ENCODE peak calls at places on chromosomes 7 and 10, in five cellular contexts. One of them, this sample, is unnamed. For H3K27me3, the result is how much of the 10 kb centered on the place peaks cover.

GRCh38 chr7:100745184-100745583 is 11.8 kb downstream of the ZAN start:
- DNase-seq in neural progenitor cell: no peak
- DNase-seq in pancreas: no peak
- DNase-seq in psoas muscle: peak
- DNase-seq in mammary epithelial cell: peak
- DNase-seq in this sample: no peak

GRCh38 chr10:90740265-90740664 is 117.6 kb downstream of the HTR7 start:
- DNase-seq in neural progenitor cell: no peak
- DNase-seq in mammary epithelial cell: no peak
- DNase-seq in psoas muscle: no peak
- DNase-seq in pancreas: no peak
- DNase-seq in this sample: no peak

GRCh38 chr7:114937422-114937821 is 15.5 kb downstream of the MDFIC start:
- DNase-seq in pancreas: no peak
- DNase-seq in psoas muscle: no peak
- DNase-seq in neural progenitor cell: no peak
- DNase-seq in mammary epithelial cell: no peak
- DNase-seq in this sample: no peak

GRCh38 chr7:55570939-55571338 is 1.4 kb downstream of the VOPP1 start:
- DNase-seq in psoas muscle: no peak
- DNase-seq in mammary epithelial cell: peak
- DNase-seq in pancreas: no peak
- DNase-seq in neural progenitor cell: no peak
- DNase-seq in this sample: peak

GRCh38 chr7:43577485-43577951 is 5.4 kb upstream of the STK17A start:
- DNase-seq in neural progenitor cell: no peak
- DNase-seq in mammary epithelial cell: peak
- DNase-seq in pancreas: no peak
- DNase-seq in psoas muscle: no peak
- DNase-seq in this sample: no peak

GRCh38 chr10:97714401-97715258 is 1.1 kb downstream of the MARVELD1 start:
- DNase-seq in mammary epithelial cell: peak
- DNase-seq in neural progenitor cell: peak
- DNase-seq in psoas muscle: peak
- DNase-seq in pancreas: peak
- DNase-seq in this sample: no peak

GRCh38 chr10:77346031-77346430 is 291.6 kb downstream of the KCNMA1 start:
- DNase-seq in psoas muscle: no peak
- DNase-seq in pancreas: no peak
- DNase-seq in mammary epithelial cell: no peak
- DNase-seq in neural progenitor cell: no peak
- DNase-seq in this sample: no peak

GRCh38 chr10:24784061-24784460 is 60.4 kb upstream of the ARHGAP21 start:
- DNase-seq in mammary epithelial cell: peak
- DNase-seq in pancreas: no peak
- DNase-seq in psoas muscle: no peak
- DNase-seq in neural progenitor cell: no peak
- DNase-seq in this sample: no peak

GRCh38 chr10:110918269-110918632 is 729 bp downstream of the BBIP1 start:
- DNase-seq in psoas muscle: no peak
- DNase-seq in neural progenitor cell: peak
- DNase-seq in pancreas: no peak
- DNase-seq in mammary epithelial cell: no peak
- DNase-seq in this sample: peak

GRCh38 chr7:135197906-135198655 is 13.2 kb downstream of the WDR91 start:
- DNase-seq in psoas muscle: no peak
- DNase-seq in mammary epithelial cell: no peak
- DNase-seq in neural progenitor cell: no peak
- DNase-seq in pancreas: no peak
- DNase-seq in this sample: peak

GRCh38 chr10:130377986-130378545 is 241.9 kb downstream of the GLRX3 start:
- DNase-seq in mammary epithelial cell: no peak
- DNase-seq in pancreas: no peak
- DNase-seq in psoas muscle: no peak
- DNase-seq in neural progenitor cell: no peak
- DNase-seq in this sample: no peak

GRCh38 chr7:35647171-35647574 is 47.8 kb downstream of the HERPUD2 start:
- DNase-seq in pancreas: no peak
- DNase-seq in neural progenitor cell: peak
- DNase-seq in mammary epithelial cell: no peak
- DNase-seq in psoas muscle: no peak
- DNase-seq in this sample: no peak

GRCh38 chr10:78600740-78601139 is 468.0 kb upstream of the ZMIZ1 start:
- DNase-seq in neural progenitor cell: no peak
- DNase-seq in mammary epithelial cell: peak
- DNase-seq in psoas muscle: no peak
- DNase-seq in pancreas: no peak
- DNase-seq in this sample: no peak

GRCh38 chr7:19916011-19916410 is 142.6 kb upstream of the TMEM196 start:
- DNase-seq in psoas muscle: no peak
- DNase-seq in pancreas: no peak
- DNase-seq in neural progenitor cell: no peak
- DNase-seq in mammary epithelial cell: peak
- DNase-seq in this sample: no peak

GRCh38 chr7:70856889-70857511 is 274.9 kb upstream of the GALNT17 start:
- DNase-seq in pancreas: peak
- DNase-seq in psoas muscle: peak
- DNase-seq in mammary epithelial cell: peak
- DNase-seq in neural progenitor cell: peak
- DNase-seq in this sample: no peak

GRCh38 chr7:84302949-84303348 is 108.4 kb upstream of the SEMA3A start:
- DNase-seq in mammary epithelial cell: peak
- DNase-seq in psoas muscle: no peak
- DNase-seq in neural progenitor cell: no peak
- DNase-seq in pancreas: no peak
- DNase-seq in this sample: no peak

DNA sequence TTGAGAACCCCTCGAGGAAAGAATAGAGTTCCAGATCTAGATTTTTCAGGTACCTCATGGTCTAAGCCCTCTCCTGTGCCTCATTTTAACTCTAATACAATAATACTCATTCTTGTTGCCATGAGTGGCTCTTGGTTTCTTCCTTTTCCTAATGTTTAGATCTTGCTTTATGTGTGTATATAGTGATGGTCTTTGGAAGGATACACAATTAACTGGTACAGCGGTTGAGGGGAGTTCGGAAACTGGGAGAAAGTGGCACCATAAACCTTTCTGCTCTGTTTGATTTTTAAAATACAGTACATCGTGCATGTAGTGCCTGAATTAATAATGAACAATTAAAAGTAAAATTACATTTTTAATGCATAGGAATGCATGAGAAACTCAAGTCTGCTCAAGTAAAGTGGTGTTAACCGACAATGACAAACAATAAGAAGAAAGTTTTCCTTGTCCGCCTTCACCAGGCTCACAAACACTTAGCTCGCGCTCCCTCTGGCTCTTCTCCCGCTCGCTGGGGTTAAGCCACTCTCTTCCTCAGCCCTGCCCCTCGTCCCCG is 386 bp upstream of the EIF4EBP2 start:
- DNase-seq in pancreas: no peak
- DNase-seq in mammary epithelial cell: no peak
- DNase-seq in neural progenitor cell: no peak
- DNase-seq in psoas muscle: no peak
- DNase-seq in this sample: no peak
- H3K4me3 ChIP-seq in pancreas: peak
- H3K4me3 ChIP-seq in mammary epithelial cell: peak
- H3K4me3 ChIP-seq in neural progenitor cell: peak
- H3K4me3 ChIP-seq in psoas muscle: peak
- H3K4me3 ChIP-seq in this sample: peak

GRCh38 chr10:70956029-70956759 is 67.8 kb upstream of the PCBD1 start:
- DNase-seq in pancreas: no peak
- DNase-seq in neural progenitor cell: peak
- DNase-seq in psoas muscle: no peak
- DNase-seq in mammary epithelial cell: no peak
- DNase-seq in this sample: no peak

GRCh38 chr10:70952921-70953320 is 64.6 kb upstream of the PCBD1 start:
- DNase-seq in pancreas: no peak
- DNase-seq in neural progenitor cell: no peak
- DNase-seq in mammary epithelial cell: no peak
- DNase-seq in psoas muscle: no peak
- DNase-seq in this sample: no peak

GRCh38 chr10:70954777-70955176 is 66.4 kb upstream of the PCBD1 start:
- DNase-seq in psoas muscle: no peak
- DNase-seq in mammary epithelial cell: no peak
- DNase-seq in neural progenitor cell: no peak
- DNase-seq in pancreas: no peak
- DNase-seq in this sample: no peak

GRCh38 chr10:70952446-70952845 is 64.1 kb upstream of the PCBD1 start:
- DNase-seq in neural progenitor cell: no peak
- DNase-seq in mammary epithelial cell: no peak
- DNase-seq in pancreas: no peak
- DNase-seq in psoas muscle: no peak
- DNase-seq in this sample: no peak

DNA sequence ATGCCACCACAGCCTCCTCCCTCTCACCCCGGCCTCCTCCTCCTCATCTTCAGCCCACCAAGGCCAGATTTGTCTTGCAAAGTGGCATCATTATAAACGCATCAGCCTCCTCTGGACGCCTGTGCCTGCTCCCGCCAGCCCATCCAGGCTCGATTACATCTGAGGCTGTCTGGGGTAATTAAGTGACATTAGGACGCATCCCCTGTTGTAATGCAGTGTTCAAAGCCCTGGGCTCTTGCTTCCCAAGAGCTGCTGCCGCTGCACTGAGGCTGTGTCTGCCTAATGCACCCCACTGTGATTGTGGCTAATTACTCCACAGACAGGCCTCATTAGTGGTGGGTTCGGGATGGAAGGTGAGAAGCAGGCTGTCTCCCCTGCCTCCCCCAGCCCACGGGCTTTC is 66.0 kb upstream of the PCBD1 start:
- DNase-seq in pancreas: no peak
- DNase-seq in neural progenitor cell: peak
- DNase-seq in mammary epithelial cell: no peak
- DNase-seq in psoas muscle: no peak
- DNase-seq in this sample: no peak
- H3K27me3 ChIP-seq in pancreas: under half
- H3K27me3 ChIP-seq in neural progenitor cell: under half
- H3K27me3 ChIP-seq in mammary epithelial cell: under half
- H3K27me3 ChIP-seq in psoas muscle: under half
- H3K27me3 ChIP-seq in this sample: under half

GRCh38 chr10:69125554-69125953 is 1.6 kb downstream of the VPS26A start:
- DNase-seq in pancreas: no peak
- DNase-seq in neural progenitor cell: no peak
- DNase-seq in mammary epithelial cell: no peak
- DNase-seq in psoas muscle: no peak
- DNase-seq in this sample: no peak

GRCh38 chr10:69124558-69125121 is 662 bp downstream of the VPS26A start:
- DNase-seq in pancreas: no peak
- DNase-seq in neural progenitor cell: peak
- DNase-seq in psoas muscle: peak
- DNase-seq in mammary epithelial cell: peak
- DNase-seq in this sample: no peak

GRCh38 chr10:69119896-69120295 is 4.1 kb upstream of the VPS26A start:
- DNase-seq in neural progenitor cell: no peak
- DNase-seq in psoas muscle: no peak
- DNase-seq in pancreas: no peak
- DNase-seq in mammary epithelial cell: peak
- DNase-seq in this sample: no peak

GRCh38 chr10:69123306-69123746 is 652 bp upstream of the VPS26A start:
- DNase-seq in psoas muscle: no peak
- DNase-seq in mammary epithelial cell: peak
- DNase-seq in neural progenitor cell: peak
- DNase-seq in pancreas: no peak
- DNase-seq in this sample: peak

DNA sequence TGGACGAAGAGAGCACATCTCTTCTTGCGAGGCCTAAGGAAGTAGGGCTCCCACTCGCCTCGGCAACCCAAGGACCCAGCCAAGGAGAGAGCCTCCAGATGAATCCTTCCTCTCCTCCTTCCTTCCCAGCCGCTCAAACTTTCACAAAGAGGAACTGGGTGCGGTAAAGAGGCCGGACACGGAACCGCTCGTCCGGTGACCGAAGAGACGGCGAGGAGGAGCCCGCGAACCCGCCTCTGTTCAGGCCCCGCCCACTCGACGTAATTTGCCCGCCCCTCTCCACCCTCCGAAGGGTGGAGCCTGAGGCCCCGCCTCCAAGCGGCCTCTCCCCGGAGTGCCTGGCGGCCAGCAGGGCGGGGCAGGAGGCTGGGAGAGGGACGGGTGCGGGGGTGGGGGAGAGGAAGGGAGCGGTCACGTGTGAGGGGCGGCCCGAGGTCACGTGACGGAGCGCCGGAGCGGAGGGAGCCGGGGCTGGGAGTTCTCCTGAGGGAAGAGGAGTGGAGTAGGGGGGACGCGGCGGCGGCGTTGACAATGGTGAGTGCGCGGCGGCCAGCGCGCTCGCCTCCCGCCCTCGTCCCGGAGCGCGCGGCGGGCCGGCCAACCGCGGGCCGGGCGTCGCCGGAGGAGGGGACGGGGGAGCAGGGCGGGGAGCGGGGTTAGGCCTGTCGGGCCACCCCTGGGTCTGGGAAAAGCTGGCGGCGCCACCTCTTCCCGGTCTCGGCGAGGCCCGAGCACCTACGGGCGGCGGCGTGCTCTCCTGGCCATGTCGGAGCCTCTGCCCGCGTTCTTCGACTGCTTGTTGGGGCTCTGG is at the start of gene VPS26A:
- DNase-seq in neural progenitor cell: peak
- DNase-seq in psoas muscle: peak
- DNase-seq in pancreas: peak
- DNase-seq in mammary epithelial cell: peak
- DNase-seq in this sample: peak
- TF ChIP-seq CTCF in neural progenitor cell: peak
- TF ChIP-seq CTCF in psoas muscle: no peak
- TF ChIP-seq CTCF in pancreas: no peak
- TF ChIP-seq CTCF in mammary epithelial cell: no peak
- TF ChIP-seq CTCF in this sample: peak

GRCh38 chr7:157000047-157000726 is 10.3 kb downstream of the MNX1 start:
- DNase-seq in pancreas: no peak
- DNase-seq in mammary epithelial cell: no peak
- DNase-seq in neural progenitor cell: peak
- DNase-seq in psoas muscle: no peak
- DNase-seq in this sample: no peak

GRCh38 chr7:157000741-157001653 is 9.5 kb downstream of the MNX1 start:
- DNase-seq in psoas muscle: no peak
- DNase-seq in mammary epithelial cell: no peak
- DNase-seq in neural progenitor cell: peak
- DNase-seq in pancreas: no peak
- DNase-seq in this sample: no peak

GRCh38 chr7:157001920-157002818 is 8.3 kb downstream of the MNX1 start:
- DNase-seq in neural progenitor cell: peak
- DNase-seq in mammary epithelial cell: no peak
- DNase-seq in pancreas: peak
- DNase-seq in psoas muscle: no peak
- DNase-seq in this sample: no peak

GRCh38 chr7:156998988-156999610 is 11.4 kb downstream of the MNX1 start:
- DNase-seq in neural progenitor cell: peak
- DNase-seq in psoas muscle: no peak
- DNase-seq in pancreas: no peak
- DNase-seq in mammary epithelial cell: no peak
- DNase-seq in this sample: no peak

DNA sequence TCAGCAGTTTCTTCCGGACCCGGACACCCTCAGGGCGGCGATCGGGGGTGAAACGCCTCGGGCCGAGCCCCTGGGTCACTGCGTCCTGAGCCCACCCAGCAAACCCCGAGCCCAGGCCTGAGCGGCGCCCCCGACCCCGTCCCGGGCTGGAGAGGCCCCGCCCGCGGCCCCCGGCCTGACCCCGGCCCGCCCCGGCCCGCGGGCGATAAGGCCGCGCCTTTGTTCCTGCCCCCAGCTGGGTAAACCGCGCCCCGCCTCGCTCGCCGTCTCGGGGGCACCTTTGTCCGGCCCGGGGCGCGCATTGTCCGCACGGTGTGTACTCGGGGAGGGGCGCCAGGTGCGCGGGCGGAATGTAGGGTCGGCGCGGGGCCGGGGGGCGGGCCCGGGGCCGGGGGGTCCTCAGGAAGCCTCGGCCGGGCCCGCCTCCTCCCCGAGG is 10.8 kb downstream of the MNX1 start:
- DNase-seq in psoas muscle: no peak
- DNase-seq in mammary epithelial cell: no peak
- DNase-seq in pancreas: peak
- DNase-seq in neural progenitor cell: peak
- DNase-seq in this sample: no peak
- H3K4me3 ChIP-seq in psoas muscle: peak
- H3K4me3 ChIP-seq in mammary epithelial cell: peak
- H3K4me3 ChIP-seq in pancreas: peak
- H3K4me3 ChIP-seq in neural progenitor cell: peak
- H3K4me3 ChIP-seq in this sample: no peak

This sample was measured in BJ.